ENCODE peak calls at places on chromosomes 5 and 9, in five cellular contexts. Q is IMR-90; O is H9; T is activated CD8-positive, alpha-beta T cell treated with anti-CD3 and anti-CD28 coated beads for 36 hours; A is cardiac fibroblast. V is an unnamed sample.

GRCh38 chr5:39167141-39167972 is 52.0 kb downstream of the FYB1 start:
- DNase-seq in T (no peak), O (no peak), Q (peak), A (no peak), V (no peak)

GRCh38 chr9:86349271-86349670 is 4.9 kb downstream of the TUT7 start:
- DNase-seq in T (no peak), O (no peak), A (peak), Q (peak), V (no peak)

GRCh38 chr5:93585054-93585751 is 2.2 kb downstream of the NR2F1 start:
- DNase-seq in Q (no peak), T (no peak), O (peak), A (no peak), V (no peak)

GRCh38 chr9:127589955-127590370 is 22.1 kb upstream of the STXBP1 start:
- DNase-seq in A (peak), T (peak), O (peak), Q (peak), V (no peak)

GRCh38 chr5:136439367-136439766 is 74.0 kb upstream of the TRPC7 start:
- DNase-seq in A (no peak), T (no peak), O (no peak), Q (no peak), V (no peak)

GRCh38 chr5:89037090-89037489 is 154.1 kb upstream of the MEF2C start:
- DNase-seq in A (peak), Q (peak), T (no peak), O (no peak), V (no peak)

GRCh38 chr9:116156621-116157314 is 3.2 kb downstream of the PAPPA start:
- DNase-seq in O (peak), Q (peak), T (no peak), A (peak), V (peak)

GRCh38 chr9:121815556-121816448 is 164.4 kb downstream of the DAB2IP start:
- DNase-seq in Q (no peak), O (no peak), A (no peak), T (no peak), V (no peak)

GRCh38 chr5:112762113-112762810 is 24.6 kb downstream of the APC start:
- DNase-seq in O (no peak), T (no peak), A (peak), Q (peak), V (no peak)

GRCh38 chr5:135508496-135509005 is 27.2 kb downstream of the NEUROG1 start:
- DNase-seq in T (no peak), O (no peak), Q (no peak), A (no peak), V (no peak)

GRCh38 chr5:1057841-1058548 is 49.4 kb downstream of the NKD2 start:
- DNase-seq in O (no peak), Q (no peak), T (no peak), A (no peak), V (no peak)

DNA sequence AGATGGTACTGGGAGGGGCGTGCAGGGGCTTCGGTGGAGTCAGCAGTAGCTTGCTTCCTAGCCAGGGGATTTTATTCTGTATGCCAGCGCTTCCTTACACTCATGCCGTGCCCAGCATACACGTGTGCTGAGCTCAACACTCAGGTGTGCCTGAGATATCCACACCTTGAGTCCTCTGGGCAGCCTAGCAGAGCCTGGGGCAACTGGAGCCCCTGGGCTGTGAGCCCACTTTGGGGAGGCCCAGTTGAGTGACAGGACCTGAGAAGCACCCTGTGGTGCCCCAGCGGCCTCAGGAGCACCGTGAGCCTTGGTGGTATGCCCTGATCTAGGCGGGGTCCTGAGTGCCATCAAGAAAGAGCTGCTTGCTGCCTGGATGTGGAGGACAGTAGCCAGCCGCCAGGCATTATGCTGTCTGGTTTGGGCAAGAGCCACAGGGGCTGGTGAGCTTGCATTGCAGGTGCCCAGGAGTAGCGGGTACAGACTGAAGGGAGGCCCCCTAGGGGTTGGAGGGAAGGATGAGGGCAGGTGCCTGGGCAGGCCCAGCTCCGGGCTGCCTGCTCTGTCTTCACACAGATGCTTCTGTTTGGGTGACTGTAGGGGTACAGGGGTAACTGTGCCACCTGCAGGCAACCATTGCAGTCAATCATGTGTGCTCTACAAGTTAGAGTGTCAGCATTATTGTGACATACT is 42.9 kb downstream of the BNIP1 start:
- DNase-seq in T (peak), O (peak), Q (no peak), A (no peak), V (no peak)
- TF ChIP-seq CTCF in T (no peak), O (peak), Q (no peak), A (no peak), V (peak)

DNA sequence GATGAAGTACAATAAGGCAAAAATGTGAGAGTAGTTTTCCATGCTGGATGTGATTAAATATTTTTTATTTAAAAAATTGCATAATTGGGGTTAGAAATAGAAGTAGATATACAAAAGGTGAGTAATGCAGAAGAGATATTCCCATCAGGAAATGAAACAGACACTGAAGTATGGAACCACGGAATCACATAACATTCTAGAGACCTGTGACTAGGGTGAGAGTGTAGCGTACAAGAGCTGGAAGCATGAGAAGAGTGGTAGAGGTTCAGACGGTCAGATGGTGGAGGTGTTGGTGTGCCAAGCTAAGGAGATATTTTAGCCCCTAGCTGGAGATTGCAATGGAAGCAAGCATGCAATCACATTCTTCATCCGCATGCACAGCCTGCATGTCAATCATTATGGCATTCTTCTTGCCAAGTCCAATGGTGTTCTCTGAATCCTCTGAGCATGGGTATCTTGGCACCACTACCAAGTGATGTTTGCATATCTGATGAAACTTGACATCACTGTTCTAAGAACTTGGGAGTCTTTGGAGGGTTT is 587.8 kb downstream of the PSAT1 start:
- DNase-seq in T (no peak), O (no peak), A (peak), Q (peak), V (no peak)
- TF ChIP-seq CTCF in T (no peak), O (no peak), A (no peak), Q (no peak), V (no peak)

DNA sequence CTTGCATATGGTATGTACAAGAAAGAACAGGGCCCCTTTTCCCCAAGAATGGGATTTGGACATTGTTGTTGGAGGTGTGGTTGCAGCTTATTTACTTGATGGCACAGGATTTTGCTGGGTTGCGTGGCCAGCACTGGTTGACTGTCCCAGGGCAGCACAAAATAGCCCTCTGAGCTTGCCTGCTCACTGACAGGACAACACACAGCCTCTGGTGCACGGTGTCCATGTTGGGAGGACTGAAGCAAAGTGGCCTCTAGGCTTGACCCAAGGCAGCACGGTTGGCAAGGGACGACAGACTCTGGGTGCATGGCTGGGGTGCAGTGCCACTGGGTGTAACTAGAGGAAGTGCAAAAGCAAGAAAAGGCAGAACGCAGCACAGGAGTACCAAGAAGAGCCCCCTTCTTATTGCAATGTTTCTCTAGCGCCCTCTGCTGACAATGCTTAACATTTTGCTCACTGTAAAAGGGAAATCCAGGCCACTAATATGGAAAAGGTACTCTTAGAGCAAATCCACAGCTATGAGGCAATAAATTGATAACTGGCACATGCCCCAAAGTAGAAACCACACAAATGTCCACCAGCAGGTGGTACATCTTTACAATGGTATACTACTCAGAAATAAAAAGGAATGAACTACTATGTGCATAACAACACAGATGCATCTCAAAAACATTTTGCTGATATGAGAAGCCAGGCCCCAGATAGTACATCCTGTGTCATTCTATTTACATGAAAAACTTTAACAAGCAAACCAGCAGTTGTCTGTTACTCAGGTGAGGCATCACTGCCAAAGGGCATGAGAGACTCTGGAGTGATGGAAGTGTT is 47.4 kb upstream of the BARX1 start:
- DNase-seq in O (peak), Q (peak), T (peak), A (peak), V (peak)
- TF ChIP-seq CTCF in O (peak), Q (peak), T (peak), A (peak), V (peak)

GRCh38 chr5:149313151-149313841 is 32.0 kb upstream of the GRPEL2 start:
- DNase-seq in Q (no peak), T (no peak), O (no peak), A (no peak), V (no peak)

GRCh38 chr5:149315753-149316152 is 29.5 kb upstream of the GRPEL2 start:
- DNase-seq in A (no peak), Q (no peak), O (no peak), T (no peak), V (no peak)

GRCh38 chr5:149310947-149311675 is 34.2 kb upstream of the GRPEL2 start:
- DNase-seq in Q (peak), O (peak), A (peak), T (peak), V (no peak)

GRCh38 chr5:149317281-149318048 is 27.8 kb upstream of the GRPEL2 start:
- DNase-seq in T (peak), O (no peak), Q (peak), A (peak), V (peak)

GRCh38 chr5:149314571-149315111 is 30.7 kb upstream of the GRPEL2 start:
- DNase-seq in A (no peak), Q (no peak), T (no peak), O (no peak), V (no peak)
- TF ChIP-seq CTCF in A (no peak), Q (no peak), T (no peak), O (no peak), V (no peak)

GRCh38 chr9:73067074-73067473 is 84.6 kb upstream of the ANXA1 start:
- DNase-seq in T (peak), A (no peak), Q (no peak), O (peak), V (no peak)
- TF ChIP-seq CTCF in T (no peak), A (no peak), Q (no peak), O (peak), V (no peak)

GRCh38 chr9:12699529-12699928 is 6.3 kb downstream of the TYRP1 start:
- DNase-seq in T (no peak), Q (peak), A (peak), O (no peak), V (no peak)
- TF ChIP-seq CTCF in T (no peak), Q (peak), A (peak), O (peak), V (peak)

GRCh38 chr9:91004992-91005391 is 203.4 kb downstream of the SYK start:
- DNase-seq in T (no peak), Q (no peak), O (peak), A (no peak), V (no peak)
- TF ChIP-seq CTCF in T (no peak), Q (no peak), O (peak), A (no peak), V (no peak)

DNA sequence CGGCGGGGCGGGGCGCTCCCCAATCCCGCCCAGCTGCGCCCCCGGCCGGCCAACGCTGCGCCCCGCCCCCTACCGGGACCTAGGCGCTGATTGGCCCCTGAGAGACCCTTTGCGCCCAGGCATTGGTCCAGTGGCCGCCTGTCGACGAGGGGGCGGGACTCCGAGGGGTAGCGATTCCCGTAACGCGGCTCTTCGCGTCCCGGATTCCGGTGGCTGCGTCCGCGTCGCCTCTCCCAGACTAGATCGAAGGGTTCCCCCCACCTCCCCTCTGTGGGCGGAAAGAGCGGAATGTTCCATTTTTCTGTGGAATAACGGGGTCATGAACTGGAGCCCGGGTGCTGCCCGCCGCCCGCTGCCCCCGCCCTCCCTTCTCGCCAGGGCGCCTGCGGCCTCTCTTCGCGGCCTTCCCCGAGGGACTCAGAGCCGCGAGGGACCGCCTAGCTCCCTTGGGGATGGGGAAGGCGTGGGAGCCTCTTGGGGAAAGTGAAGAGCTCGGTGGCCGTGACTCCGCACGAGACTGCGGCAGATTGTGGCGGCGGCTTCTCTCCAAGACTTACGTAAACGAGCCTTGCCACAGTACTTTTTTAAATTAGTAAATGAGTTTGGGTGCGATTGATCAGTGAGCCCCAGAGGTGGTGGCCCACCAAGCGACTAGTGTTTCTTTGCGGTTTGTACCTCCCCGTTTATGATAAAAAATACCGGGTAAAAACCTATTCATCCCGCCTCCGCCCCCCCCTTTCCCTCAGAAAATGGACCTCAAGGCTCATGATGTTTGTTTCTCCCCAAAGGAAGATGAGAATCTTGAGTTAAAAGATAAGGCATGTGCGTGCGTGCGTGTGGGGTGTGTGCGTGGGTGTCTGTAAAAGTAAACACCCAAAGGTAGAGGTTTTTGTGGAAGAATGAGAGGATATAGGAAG is 493 bp upstream of the IL6ST start:
- DNase-seq in O (peak), A (peak), T (peak), Q (peak), V (peak)
- TF ChIP-seq CTCF in O (peak), A (no peak), T (no peak), Q (peak), V (no peak)

GRCh38 chr9:129333961-129334743 is 156.1 kb upstream of the IER5L start:
- DNase-seq in A (peak), T (peak), Q (peak), O (peak), V (peak)
- TF ChIP-seq CTCF in A (no peak), T (no peak), Q (peak), O (no peak), V (no peak)

V was measured in AG09319.